ENCODE peak calls at places on chromosomes 2 and 18, in seven cellular contexts. G is RWPE1; T is sigmoid colon; C is CD4-positive, alpha-beta T cell; R is HFF-Myc; D is foreskin fibroblast; B is activated B cell treated with CpG ODN at 0.5 μM for 24 hours. H is an unnamed sample.

GRCh38 chr2:27960237-27960912 is 69.8 kb downstream of the BABAM2 start:
- DNase-seq in G (peak; percentile 4), T (no peak), C (no peak), R (peak; percentile 50), D (peak; percentile 76), B (no peak), H (no peak)

GRCh38 chr2:63622751-63623150 is 34.0 kb downstream of the MDH1 start:
- DNase-seq in G (no peak), T (no peak), C (no peak), R (no peak), D (no peak), B (no peak), H (no peak)

GRCh38 chr18:79302120-79302519 is 93.6 kb upstream of the NFATC1 start:
- DNase-seq in G (no peak), T (no peak), C (no peak), R (no peak), D (no peak), B (no peak), H (no peak)

GRCh38 chr2:198135481-198135934 is 331.1 kb downstream of the PLCL1 start:
- DNase-seq in G (no peak), T (no peak), C (no peak), R (no peak), D (no peak), B (no peak), H (no peak)

GRCh38 chr18:5393779-5394178 is 98.3 kb upstream of the ZBTB14 start:
- DNase-seq in G (no peak), T (no peak), C (no peak), R (no peak), D (no peak), B (no peak), H (no peak)

GRCh38 chr18:48090702-48091101 is 160.2 kb upstream of the SMAD2 start:
- DNase-seq in G (no peak), T (no peak), C (no peak), R (no peak), D (no peak), B (no peak), H (no peak)

GRCh38 chr2:171651667-171652410 is 35.4 kb upstream of the DYNC1I2 start:
- DNase-seq in G (no peak), T (no peak), C (no peak), R (no peak), D (no peak), B (no peak), H (no peak)

GRCh38 chr18:68660355-68661183 is 54.3 kb downstream of the TMX3 start:
- DNase-seq in G (peak; percentile 32), T (no peak), C (no peak), R (peak; percentile 22), D (peak; percentile 24), B (no peak), H (no peak)

GRCh38 chr2:26847663-26848335 is at the start of gene DPYSL5:
- DNase-seq in G (no peak), T (no peak), C (no peak), R (no peak), D (no peak), B (peak; percentile 21), H (no peak)

DNA sequence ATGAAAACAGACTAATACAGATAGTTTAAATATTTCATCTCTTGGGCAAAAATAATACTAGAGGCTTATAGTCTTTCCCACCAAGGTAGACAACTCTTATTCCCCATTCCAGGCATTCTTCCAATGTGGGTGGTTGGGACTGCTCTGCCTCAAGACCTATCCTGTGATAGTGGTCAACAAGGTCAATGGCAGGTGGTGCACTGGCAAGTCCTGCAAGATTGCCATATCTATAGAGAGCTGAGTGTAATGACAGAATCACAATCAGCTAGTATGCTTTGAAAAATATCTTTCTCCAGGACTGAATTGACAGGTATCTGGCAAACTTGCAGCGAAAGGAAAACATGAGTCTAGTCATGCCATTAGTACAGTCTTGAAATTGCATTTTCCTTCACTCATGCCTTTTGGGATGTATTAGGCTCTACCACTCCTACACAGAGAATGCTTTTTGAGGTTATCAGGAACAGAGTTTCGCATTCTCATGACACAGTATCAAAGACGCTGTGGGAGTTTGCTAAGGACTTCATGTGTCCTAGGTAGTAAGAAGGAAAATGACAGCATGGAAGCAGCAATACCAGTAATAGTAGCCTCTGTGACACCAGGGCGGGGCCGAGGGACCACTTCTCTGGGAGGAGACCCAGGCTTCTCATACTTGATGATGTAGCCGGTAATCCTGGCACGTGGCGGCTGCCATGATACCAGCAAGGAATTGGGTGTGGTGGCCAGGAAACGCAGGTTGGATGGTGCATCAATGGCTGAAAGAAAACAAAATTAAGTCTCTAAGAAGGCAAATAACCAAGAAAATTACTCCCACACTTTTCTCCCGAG is 61.0 kb downstream of the FN1 start:
- DNase-seq in G (no peak), T (no peak), C (no peak), R (no peak), D (no peak), B (no peak), H (no peak)
- TF ChIP-seq CTCF in G (no peak), T (no peak), C (no peak), R (no peak), D (no peak), B (no peak), H (no peak)

DNA sequence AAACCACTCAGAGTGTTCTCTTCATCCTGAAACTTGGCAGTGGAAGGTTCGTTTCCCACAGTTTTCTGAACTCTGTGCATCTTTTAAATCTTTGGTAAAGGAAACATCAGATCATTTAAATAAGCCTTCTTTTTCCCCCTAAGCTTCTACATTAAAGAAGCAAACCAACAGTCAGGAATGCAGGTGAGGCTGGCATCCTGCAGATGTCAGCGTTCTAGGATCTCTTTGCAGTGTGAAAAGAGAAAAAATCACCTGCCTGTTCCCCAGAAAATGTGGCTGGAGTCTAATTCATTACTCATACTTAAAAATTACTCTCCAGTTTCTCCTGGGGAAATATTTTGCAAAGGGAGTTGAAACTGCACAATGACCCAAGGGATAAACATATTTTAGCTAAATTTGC is 64.5 kb upstream of the ZCCHC2 start:
- DNase-seq in G (no peak), T (no peak), C (no peak), R (no peak), D (no peak), B (no peak), H (no peak)
- TF ChIP-seq CTCF in G (no peak), T (no peak), C (no peak), R (no peak), D (no peak), B (no peak), H (no peak)

DNA sequence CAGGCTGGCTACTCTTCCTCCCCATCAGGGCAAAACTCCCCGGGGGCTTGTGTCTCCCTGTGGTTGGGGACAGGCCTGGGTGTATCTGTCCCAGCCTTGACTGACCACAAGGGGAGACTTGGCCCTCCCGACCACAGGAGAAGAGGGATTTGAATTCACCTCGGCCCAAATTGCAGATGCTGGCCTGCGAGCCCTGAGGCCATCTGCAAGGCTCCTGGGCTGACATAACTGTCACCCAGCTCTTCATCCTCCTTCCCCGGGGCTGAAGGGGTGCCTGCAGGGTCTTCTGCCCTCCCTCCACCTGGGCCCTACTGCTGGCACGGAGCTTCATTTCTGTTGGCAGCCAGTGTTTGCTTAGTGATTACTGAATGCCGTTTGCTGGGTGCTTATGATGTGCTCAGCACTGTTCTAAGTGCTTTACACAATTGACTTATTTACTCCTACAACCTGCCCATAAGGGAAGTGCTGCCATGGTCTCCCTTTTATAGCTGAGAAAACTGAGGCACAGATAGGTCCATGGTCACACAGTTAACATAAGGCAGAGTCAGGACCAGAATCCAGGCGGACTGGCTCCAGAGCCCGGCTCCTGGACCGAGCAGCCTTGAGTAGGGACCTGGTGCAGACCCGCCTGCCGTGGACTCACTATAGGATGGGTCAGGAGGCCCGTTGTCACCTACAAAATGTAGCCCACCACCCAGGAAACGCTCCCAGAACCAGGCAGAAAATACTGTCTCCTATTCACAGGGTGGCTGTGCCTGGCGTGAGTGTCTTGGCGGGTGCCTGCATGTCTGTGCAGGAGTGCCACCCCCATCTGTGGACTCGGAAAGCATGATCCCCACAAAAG is 18.9 kb downstream of the STEAP3 start:
- DNase-seq in G (no peak), T (no peak), C (no peak), R (no peak), D (no peak), B (no peak), H (peak; percentile 18)
- TF ChIP-seq CTCF in G (no peak), T (no peak), C (no peak), R (no peak), D (no peak), B (no peak), H (no peak)

DNA sequence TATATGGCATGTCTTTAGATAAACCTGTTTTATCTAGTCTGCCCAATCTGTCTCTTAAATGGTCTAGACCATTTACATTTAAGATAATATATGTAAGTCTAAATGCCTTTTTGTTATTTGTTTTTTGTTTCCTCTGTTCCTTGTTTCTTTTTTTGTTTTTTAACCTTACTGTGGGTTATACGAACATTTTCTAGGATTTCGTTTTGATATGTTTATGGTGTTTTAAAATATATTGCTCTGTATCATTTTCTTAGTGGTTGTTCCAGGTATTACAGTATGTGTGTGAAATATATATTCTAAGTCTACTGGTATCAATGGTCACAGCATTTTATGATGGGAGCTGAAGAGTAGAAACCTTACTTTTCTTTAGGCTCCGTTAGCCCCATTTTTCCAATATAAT is 13.4 kb downstream of the BCL2L11 start:
- DNase-seq in G (no peak), T (no peak), C (no peak), R (no peak), D (no peak), B (no peak), H (no peak)
- TF ChIP-seq CTCF in G (no peak), T (no peak), C (no peak), R (no peak), D (no peak), B (no peak), H (no peak)

DNA sequence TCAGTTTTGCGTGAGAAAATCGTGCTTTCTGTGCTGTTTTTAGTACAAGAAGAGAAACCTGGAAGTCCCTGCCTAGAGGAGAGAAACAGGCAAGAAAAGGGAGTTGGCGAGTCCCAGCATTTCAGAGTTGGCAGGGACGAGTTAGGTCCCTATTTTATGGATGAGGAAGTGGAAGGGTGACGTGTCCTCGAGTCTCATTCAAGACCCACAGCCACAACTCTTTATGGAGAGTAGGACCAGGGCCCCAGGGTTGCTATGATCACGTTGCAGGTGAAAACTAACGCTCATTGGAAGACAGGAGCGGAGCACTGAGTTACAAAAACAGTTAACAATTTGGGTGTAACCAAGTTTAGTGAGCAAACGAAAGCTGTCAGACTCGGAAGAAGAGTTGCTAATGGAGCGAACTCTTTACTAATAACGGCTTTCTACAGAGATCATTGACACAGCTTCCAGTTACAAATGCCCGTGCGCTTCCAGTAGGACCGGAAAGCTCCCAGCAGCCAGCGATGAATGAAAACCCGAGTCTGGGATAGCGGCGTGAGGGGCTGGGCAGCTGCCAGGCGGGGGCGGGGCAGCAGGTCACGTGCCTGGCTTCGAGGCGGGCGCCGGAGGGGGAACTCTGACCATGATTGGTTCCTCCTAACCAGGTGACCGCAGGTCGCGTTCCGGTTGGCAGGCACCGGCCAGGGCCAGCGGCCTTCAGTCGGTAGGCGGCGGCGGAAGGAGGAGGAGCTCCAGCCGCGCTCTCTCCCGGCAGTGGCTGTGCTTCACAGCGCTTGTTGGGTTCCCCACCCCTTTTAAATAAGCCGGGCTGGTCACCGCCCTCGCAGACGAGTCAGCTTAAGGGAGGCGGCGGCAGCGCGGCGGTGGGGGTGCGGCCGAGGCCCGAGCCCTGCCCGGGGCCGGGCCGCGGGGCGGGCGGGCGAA is at the start of gene CCNYL1:
- DNase-seq in G (peak; percentile 99), T (peak; percentile 100), C (peak; percentile 97), R (peak; percentile 93), D (peak; percentile 100), B (peak; percentile 92), H (peak; percentile 100)
- TF ChIP-seq CTCF in G (no peak), T (peak; percentile 41), C (no peak), R (no peak), D (peak; percentile 22), B (no peak), H (peak; percentile 21)